ENCODE peak calls at places on chromosomes 5 and 9, in five cellular contexts. I, L, C, E and H are unnamed samples.

GRCh38 chr5:41087461-41087860 is 16.3 kb upstream of the MROH2B start:
- DNase-seq in I (no peak), L (no peak), C (peak; percentile 39), E (no peak), H (no peak)

GRCh38 chr5:150731669-150732068 is 27.1 kb downstream of the DCTN4 start:
- DNase-seq in I (no peak), L (no peak), C (no peak), E (no peak), H (no peak)

GRCh38 chr9:15724006-15724405 is 171.2 kb downstream of the CCDC171 start:
- DNase-seq in I (no peak), L (no peak), C (no peak), E (no peak), H (no peak)

GRCh38 chr5:40150896-40151295 is 528.8 kb upstream of the PTGER4 start:
- DNase-seq in I (no peak), L (no peak), C (no peak), E (no peak), H (no peak)

GRCh38 chr5:172849636-172850453 is 15.8 kb downstream of the ERGIC1 start:
- DNase-seq in I (peak; percentile 41), L (no peak), C (no peak), E (no peak), H (peak; percentile 83)

GRCh38 chr9:26856413-26857032 is 36.1 kb downstream of the CAAP1 start:
- DNase-seq in I (no peak), L (peak; percentile 17), C (peak; percentile 36), E (no peak), H (no peak)

GRCh38 chr9:122268041-122268814 is 3.5 kb downstream of the MRRF start:
- DNase-seq in I (no peak), L (no peak), C (no peak), E (no peak), H (no peak)

GRCh38 chr5:39073759-39074008 is 515 bp downstream of the RICTOR start:
- DNase-seq in I (no peak), L (no peak), C (peak; percentile 6), E (peak; percentile 64), H (peak; percentile 92)

GRCh38 chr5:133483406-133484090 is 128.8 kb downstream of the FSTL4 start:
- DNase-seq in I (no peak), L (no peak), C (no peak), E (no peak), H (no peak)

GRCh38 chr5:61482980-61483379 is 150.9 kb downstream of the ZSWIM6 start:
- DNase-seq in I (no peak), L (no peak), C (no peak), E (no peak), H (no peak)

GRCh38 chr9:20592673-20593072 is 29.6 kb downstream of the MLLT3 start:
- DNase-seq in I (no peak), L (no peak), C (no peak), E (no peak), H (no peak)

GRCh38 chr9:34690983-34691382 is at the start of gene CCL19:
- DNase-seq in I (no peak), L (no peak), C (no peak), E (peak; percentile 46), H (no peak)

GRCh38 chr9:98964911-98965336 is 21.2 kb downstream of the COL15A1 start:
- DNase-seq in I (no peak), L (no peak), C (no peak), E (no peak), H (no peak)

GRCh38 chr5:1011226-1011631 is 2.6 kb downstream of the NKD2 start:
- DNase-seq in I (peak; percentile 15), L (peak; percentile 75), C (no peak), E (peak; percentile 58), H (peak; percentile 75)

GRCh38 chr5:135246923-135247795 is 151.9 kb downstream of the MACROH2A1 start:
- DNase-seq in I (no peak), L (peak; percentile 82), C (peak; percentile 89), E (peak; percentile 64), H (peak; percentile 48)

GRCh38 chr5:40221796-40222195 is 457.9 kb upstream of the PTGER4 start:
- DNase-seq in I (no peak), L (peak; percentile 56), C (peak; percentile 71), E (no peak), H (no peak)

GRCh38 chr9:83934569-83935275 is 13.5 kb upstream of the KIF27 start:
- DNase-seq in I (no peak), L (no peak), C (no peak), E (no peak), H (no peak)

GRCh38 chr9:5231212-5231611 is at the start of gene INSL4:
- DNase-seq in I (no peak), L (no peak), C (no peak), E (no peak), H (no peak)